ENCODE peak calls at places on chromosomes 11 and 22, in six cellular contexts. T is uterus, I is GM23248, O is GM23338, Q is pancreas, Z is substantia nigra. K is an unnamed sample.

GRCh38 chr11:2427721-2428321 is 16.5 kb downstream of the TRPM5 start:
- DNase-seq in O (no peak), I (no peak), Q (no peak), Z (no peak), T (no peak), K (peak)

GRCh38 chr11:3810446-3810845 is 2.1 kb downstream of the PGAP2 start:
- DNase-seq in Q (no peak), O (no peak), T (no peak), Z (no peak), I (no peak), K (no peak)

GRCh38 chr11:120881591-120881990 is 142.3 kb upstream of the TBCEL start:
- DNase-seq in O (no peak), Q (no peak), I (peak), T (no peak), Z (no peak), K (no peak)

GRCh38 chr11:35549787-35550186 is 24.4 kb upstream of the PAMR1 start:
- DNase-seq in T (no peak), Q (no peak), O (peak), I (peak), Z (no peak), K (no peak)

GRCh38 chr11:9264381-9265210 is 554 bp downstream of the DENND5A start:
- DNase-seq in T (peak), Z (peak), O (peak), I (peak), Q (peak), K (peak)

GRCh38 chr11:75779960-75780359 is 11.4 kb downstream of the DGAT2 start:
- DNase-seq in I (no peak), O (no peak), Q (no peak), Z (no peak), T (no peak), K (no peak)

GRCh38 chr11:6404341-6405038 is 14.2 kb downstream of the SMPD1 start:
- DNase-seq in O (no peak), Q (no peak), Z (peak), I (peak), T (no peak), K (no peak)

GRCh38 chr11:116118138-116118470 is 613.9 kb upstream of the CADM1 start:
- DNase-seq in Z (no peak), I (no peak), T (no peak), Q (no peak), O (no peak), K (no peak)

GRCh38 chr11:21861314-21861713 is 331.6 kb upstream of the ANO5 start:
- DNase-seq in Q (no peak), O (peak), Z (no peak), T (no peak), I (no peak), K (no peak)

GRCh38 chr11:65546217-65546958 is 11.8 kb downstream of the LTBP3 start:
- DNase-seq in Q (peak), I (no peak), Z (peak), T (peak), O (peak), K (peak)

GRCh38 chr11:47137476-47137875 is 39.2 kb downstream of the ARFGAP2 start:
- DNase-seq in Q (no peak), T (no peak), O (no peak), I (no peak), Z (no peak), K (no peak)

GRCh38 chr11:47136327-47136726 is 40.4 kb downstream of the ARFGAP2 start:
- DNase-seq in T (no peak), Q (no peak), I (no peak), Z (no peak), O (no peak), K (no peak)

GRCh38 chr11:47143322-47143721 is 33.4 kb downstream of the ARFGAP2 start:
- DNase-seq in O (no peak), Q (no peak), I (peak), T (no peak), Z (no peak), K (no peak)

GRCh38 chr11:47136921-47137320 is 39.8 kb downstream of the ARFGAP2 start:
- DNase-seq in Z (no peak), I (no peak), Q (no peak), O (no peak), T (no peak), K (no peak)

DNA sequence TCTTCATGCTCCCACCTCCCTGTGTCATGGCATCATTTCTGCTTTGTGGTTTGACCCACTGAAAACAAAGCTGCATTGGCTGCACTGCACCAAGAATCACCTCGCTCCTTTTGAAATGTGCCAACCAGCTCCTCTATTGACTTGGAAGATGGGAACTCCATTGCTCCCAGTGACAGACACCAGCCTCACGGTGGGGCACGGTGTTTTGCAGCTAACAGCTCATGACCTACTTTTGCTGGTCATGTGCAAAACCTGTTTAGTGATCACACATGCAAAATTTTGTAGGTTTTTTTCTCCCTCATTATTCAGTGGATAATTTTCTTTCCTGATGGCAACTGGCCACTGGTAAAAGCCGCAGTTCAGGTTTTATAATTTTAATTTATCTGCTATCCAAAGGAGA is 36.8 kb downstream of the ARFGAP2 start:
- DNase-seq in I (no peak), Q (no peak), Z (no peak), T (no peak), O (no peak), K (no peak)
- H3K27ac ChIP-seq in I (no peak), Q (no peak), Z (no peak), T (no peak), O (no peak), K (no peak)

GRCh38 chr11:454801-455565 is 4.9 kb downstream of the PTDSS2 start:
- DNase-seq in Q (no peak), O (no peak), I (no peak), T (no peak), Z (no peak), K (no peak)
- H3K27ac ChIP-seq in Q (no peak), O (peak), I (no peak), T (no peak), Z (no peak), K (peak)

DNA sequence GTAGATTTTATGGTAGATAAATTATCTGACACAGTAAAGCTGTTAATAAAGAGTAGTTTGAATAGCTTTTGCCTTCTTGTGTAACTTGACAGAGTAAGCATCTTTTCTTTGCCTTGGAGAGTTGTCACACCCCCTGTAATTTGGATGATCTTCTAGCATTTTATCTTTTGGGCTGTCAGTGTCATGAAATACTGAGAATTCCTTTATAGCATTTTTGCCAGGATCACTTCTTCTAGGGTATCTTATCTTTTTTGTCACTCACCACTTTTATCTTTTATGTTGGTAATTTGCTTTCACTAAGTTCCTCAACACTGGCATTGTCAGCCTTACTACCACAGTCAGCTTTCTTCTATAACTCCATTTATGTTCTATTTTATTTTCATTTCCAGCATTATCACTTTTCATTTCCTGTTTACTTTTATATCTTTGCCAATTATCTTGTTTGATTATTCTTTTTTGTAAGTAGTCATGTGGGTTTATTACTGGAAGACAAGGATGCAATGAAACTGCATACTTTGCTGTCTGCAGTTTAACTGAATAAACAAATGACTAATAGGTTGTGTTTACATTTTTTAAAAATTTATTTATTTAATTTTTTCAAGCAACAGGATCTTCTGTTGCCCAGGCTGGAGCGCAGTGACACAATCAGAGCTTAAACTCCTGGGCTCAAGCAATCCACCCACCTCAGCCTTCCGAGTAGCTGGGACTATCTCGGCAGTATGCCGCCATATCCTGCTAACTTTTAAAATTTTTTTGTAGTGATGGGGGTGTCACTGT is 28.1 kb upstream of the ACAT1 start:
- DNase-seq in I (no peak), T (no peak), Q (no peak), Z (no peak), O (no peak), K (no peak)
- H3K27ac ChIP-seq in I (no peak), T (no peak), Q (no peak), Z (no peak), O (no peak), K (no peak)

DNA sequence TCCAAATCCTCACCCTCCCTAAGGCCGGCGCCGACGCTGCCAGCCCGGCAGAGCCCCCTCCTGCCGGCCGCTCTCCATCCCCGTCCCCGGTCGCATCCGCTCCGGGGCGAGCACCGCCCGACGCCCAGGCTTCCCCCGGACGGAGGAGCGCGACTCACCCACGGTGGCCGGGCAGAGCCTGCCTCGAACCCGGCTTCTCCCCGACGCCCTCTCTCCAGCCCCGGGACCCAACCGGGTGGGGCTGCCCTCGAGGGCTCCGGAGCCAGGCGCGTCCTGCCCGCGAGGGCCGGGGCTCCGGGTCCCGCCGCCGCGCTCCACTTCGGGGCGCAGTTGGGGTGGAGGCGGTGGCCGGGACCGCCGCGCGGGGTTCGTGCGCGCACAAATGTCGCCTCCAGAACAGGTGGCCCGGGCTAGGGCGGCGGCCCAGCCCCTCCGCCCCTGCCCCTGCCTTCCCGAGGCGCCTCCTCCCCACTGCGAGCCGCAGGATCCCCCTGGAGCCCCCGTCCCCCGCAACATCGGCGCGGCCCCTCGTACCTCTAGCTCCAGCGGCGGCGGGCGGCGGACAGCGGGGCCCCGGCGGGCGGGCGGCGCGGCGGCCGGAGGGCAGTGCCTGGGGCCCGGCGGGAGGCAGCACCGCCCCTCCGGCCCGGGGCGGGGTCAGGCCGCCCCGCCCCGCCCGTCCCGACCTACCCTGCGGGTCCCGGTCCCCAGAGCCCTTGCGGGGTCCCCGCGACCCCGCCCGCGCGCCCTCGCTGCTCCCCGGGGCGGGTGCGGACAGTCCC is at the start of gene A4GALT:
- DNase-seq in T (no peak), I (peak), Q (no peak), O (peak), Z (no peak), K (peak)
- H3K27ac ChIP-seq in T (peak), I (no peak), Q (peak), O (no peak), Z (no peak), K (peak)

GRCh38 chr11:68153742-68154141 is 32.6 kb upstream of the CHKA start:
- DNase-seq in O (no peak), Z (no peak), T (no peak), I (no peak), Q (no peak), K (no peak)
- H3K27ac ChIP-seq in O (no peak), Z (no peak), T (no peak), I (no peak), Q (no peak), K (no peak)

GRCh38 chr22:30318773-30319419 is 7.8 kb downstream of the TBC1D10A start:
- DNase-seq in I (no peak), Q (no peak), T (no peak), O (peak), Z (no peak), K (no peak)
- H3K27ac ChIP-seq in I (no peak), Q (no peak), T (no peak), O (no peak), Z (no peak), K (peak)